ENCODE peak calls at places on chromosome 10, in eight cellular contexts. H, X, O, Y, F, D, P and N are unnamed samples.
A peak's percentile ranks its signal among the peaks of the same experiment; 100 is the strongest.

GRCh38 chr10:31134303-31134928 is 102.8 kb upstream of the ZNF438 start:
- DNase-seq in H (peak; percentile 39), X (peak; percentile 53), O (peak; percentile 37), Y (peak; percentile 94), F (no peak), D (no peak), P (no peak), N (no peak)

GRCh38 chr10:96309631-96310358 is 5.6 kb downstream of the DNTT start:
- DNase-seq in H (no peak), X (no peak), O (no peak), Y (no peak), F (no peak), D (no peak), P (no peak), N (no peak)

GRCh38 chr10:71383972-71384687 is 12.6 kb upstream of the CDH23 start:
- DNase-seq in H (peak; percentile 41), X (peak; percentile 70), O (peak; percentile 52), Y (peak; percentile 33), F (peak; percentile 99), D (peak; percentile 65), P (peak; percentile 66), N (no peak)

GRCh38 chr10:31762306-31762705 is 166.3 kb downstream of the ARHGAP12 start:
- DNase-seq in H (peak; percentile 19), X (no peak), O (no peak), Y (no peak), F (no peak), D (no peak), P (no peak), N (no peak)

GRCh38 chr10:121418126-121418777 is 180.0 kb downstream of the FGFR2 start:
- DNase-seq in H (no peak), X (no peak), O (peak; percentile 94), Y (no peak), F (no peak), D (no peak), P (no peak), N (no peak)

GRCh38 chr10:101311440-101312067 is 42.4 kb upstream of the BTRC start:
- DNase-seq in H (no peak), X (no peak), O (no peak), Y (no peak), F (no peak), D (no peak), P (no peak), N (no peak)

GRCh38 chr10:76051007-76051936 is 619.8 kb downstream of the LRMDA start:
- DNase-seq in H (no peak), X (no peak), O (no peak), Y (no peak), F (no peak), D (no peak), P (no peak), N (no peak)

GRCh38 chr10:93820434-93820833 is 62.7 kb downstream of the LGI1 start:
- DNase-seq in H (no peak), X (no peak), O (no peak), Y (peak; percentile 44), F (no peak), D (no peak), P (no peak), N (no peak)

GRCh38 chr10:5014936-5015335 is 11.3 kb upstream of the AKR1C2 start:
- DNase-seq in H (no peak), X (peak; percentile 5), O (peak; percentile 45), Y (no peak), F (no peak), D (no peak), P (no peak), N (no peak)

GRCh38 chr10:52452600-52453493 is 138.8 kb downstream of the DKK1 start:
- DNase-seq in H (no peak), X (no peak), O (no peak), Y (peak; percentile 27), F (no peak), D (no peak), P (no peak), N (no peak)

GRCh38 chr10:86968994-86969355 is 693 bp downstream of the ADIRF start:
- DNase-seq in H (no peak), X (no peak), O (no peak), Y (no peak), F (no peak), D (no peak), P (no peak), N (no peak)
- H3K4me3 ChIP-seq in H (peak overlapping the region; percentile 73), X (no peak overlapping the region), O (peak overlapping the region; percentile 56), Y (peak overlapping the region; percentile 37), F (no peak overlapping the region), D (peak overlapping the region; percentile 45), P (peak overlapping the region; percentile 52), N (peak overlapping the region; percentile 70)

GRCh38 chr10:61978965-61979364 is 77.5 kb downstream of the ARID5B start:
- DNase-seq in H (no peak), X (no peak), O (no peak), Y (no peak), F (no peak), D (no peak), P (peak; percentile 58), N (no peak)
- TF ChIP-seq CTCF in H (no peak), X (peak; percentile 19), O (peak; percentile 15), Y (peak; percentile 13), F (peak; percentile 59), D (no peak), P (no peak), N (no peak)

GRCh38 chr10:1426786-1427185 is 310.5 kb downstream of the ADARB2 start:
- DNase-seq in H (no peak), X (no peak), O (no peak), Y (no peak), F (no peak), D (no peak), P (no peak), N (no peak)

GRCh38 chr10:1432161-1432560 is 305.2 kb downstream of the ADARB2 start:
- DNase-seq in H (no peak), X (no peak), O (no peak), Y (no peak), F (no peak), D (no peak), P (no peak), N (no peak)

GRCh38 chr10:1434912-1435692 is 302.2 kb downstream of the ADARB2 start:
- DNase-seq in H (no peak), X (no peak), O (no peak), Y (no peak), F (no peak), D (no peak), P (no peak), N (no peak)

GRCh38 chr10:1434202-1434601 is 303.1 kb downstream of the ADARB2 start:
- DNase-seq in H (no peak), X (no peak), O (no peak), Y (no peak), F (no peak), D (no peak), P (no peak), N (no peak)

DNA sequence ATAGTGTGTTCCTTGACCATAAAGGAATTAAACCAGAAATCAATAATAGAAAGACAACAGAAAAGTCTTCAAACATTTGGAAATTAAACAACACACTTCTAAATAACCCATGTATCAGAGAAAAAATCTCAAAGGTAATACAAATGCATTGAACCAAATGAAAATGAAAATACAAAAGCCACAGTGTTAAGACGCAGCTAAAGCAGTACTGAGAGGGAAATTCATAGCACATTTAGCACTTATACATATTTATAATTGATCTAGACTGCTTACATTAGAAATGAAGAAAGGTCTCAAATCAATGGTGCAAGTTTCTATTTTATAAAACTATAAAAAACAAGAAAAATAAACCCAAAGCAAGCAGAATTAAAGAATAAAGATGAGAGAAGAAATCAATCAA is 306.1 kb downstream of the ADARB2 start:
- DNase-seq in H (no peak), X (no peak), O (no peak), Y (no peak), F (no peak), D (no peak), P (no peak), N (no peak)
- H3K4me3 ChIP-seq in H (no peak overlapping the region), X (no peak overlapping the region), O (no peak overlapping the region), Y (no peak overlapping the region), F (no peak overlapping the region), D (no peak overlapping the region), P (no peak overlapping the region), N (no peak overlapping the region)

DNA sequence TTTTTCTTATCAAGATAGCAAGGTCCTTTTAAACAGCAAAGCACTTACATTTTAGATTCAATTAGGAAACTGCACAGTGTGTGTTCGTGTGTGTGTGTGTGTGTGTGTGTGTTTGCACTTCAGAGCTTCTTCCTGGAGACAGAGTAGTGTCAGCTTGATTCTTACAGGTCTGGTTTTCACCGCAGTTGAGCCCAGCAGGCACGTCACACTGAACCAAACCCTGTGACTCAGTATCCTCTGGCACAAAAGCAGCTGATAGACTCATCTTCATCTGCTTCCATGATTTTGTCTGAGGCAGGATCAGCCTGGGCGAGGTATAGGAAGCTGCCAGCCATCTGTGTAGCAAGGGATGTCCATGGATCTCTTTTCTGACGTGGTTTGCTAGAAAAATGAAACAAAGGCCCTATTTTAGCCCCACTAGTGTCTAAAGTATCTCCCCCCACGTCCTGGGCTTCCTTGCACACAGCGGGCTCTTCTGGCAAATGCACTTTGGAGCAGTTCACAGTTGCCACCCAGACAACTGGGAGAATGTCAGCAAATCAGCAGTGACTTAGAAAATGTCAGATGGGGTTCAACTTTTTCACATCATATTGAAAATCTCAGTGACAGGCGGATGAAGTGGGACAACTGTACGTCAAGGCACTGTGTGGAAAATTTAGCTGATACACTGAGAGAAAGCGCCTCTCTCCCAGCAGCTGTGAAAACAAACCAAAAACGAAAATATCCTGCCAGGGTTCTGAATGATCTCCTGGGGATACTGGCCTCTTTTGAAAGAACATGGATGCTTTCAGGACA is 373.2 kb upstream of the CELF2 start:
- DNase-seq in H (peak; percentile 61), X (no peak), O (peak; percentile 68), Y (no peak), F (no peak), D (no peak), P (no peak), N (no peak)
- TF ChIP-seq CTCF in H (no peak), X (no peak), O (no peak), Y (no peak), F (no peak), D (no peak), P (no peak), N (no peak)

DNA sequence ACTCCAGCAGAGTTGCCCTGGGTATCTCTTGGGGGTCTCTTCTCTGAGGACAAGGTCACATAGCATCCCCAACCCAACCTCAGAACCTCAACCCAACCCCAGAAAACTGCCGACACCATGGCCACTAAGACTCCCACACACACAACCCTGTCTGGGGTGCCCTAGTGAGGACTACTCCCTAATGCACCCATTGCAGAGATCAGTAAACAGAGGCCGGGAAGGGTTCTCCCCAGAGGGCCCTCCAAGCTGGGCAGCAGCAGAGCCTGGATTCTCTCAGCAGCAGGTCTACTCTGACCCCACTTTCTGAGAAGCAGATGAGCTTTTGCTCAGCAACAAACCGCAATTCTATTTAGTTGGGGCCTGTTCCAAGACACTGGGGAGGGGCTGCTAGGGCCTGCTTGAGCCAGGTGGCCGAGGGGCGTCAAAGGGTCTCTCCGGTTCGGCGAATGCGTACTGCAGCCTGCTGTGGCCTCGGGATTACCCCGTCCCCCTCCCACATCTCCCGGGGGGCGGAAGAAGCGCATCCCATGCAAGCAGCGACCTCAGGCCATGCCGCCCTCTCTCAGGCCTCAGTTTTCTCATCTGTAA is 828 bp downstream of the OGDHL start:
- DNase-seq in H (no peak), X (no peak), O (no peak), Y (no peak), F (no peak), D (no peak), P (no peak), N (no peak)
- H3K4me3 ChIP-seq in H (no peak overlapping the region), X (peak overlapping the region; percentile 73), O (no peak overlapping the region), Y (peak overlapping the region; percentile 57), F (peak overlapping the region; percentile 82), D (no peak overlapping the region), P (no peak overlapping the region), N (no peak overlapping the region)